ENCODE peak calls at places on chromosomes 7 and 10, in six cellular contexts. One of them, this sample, is unnamed.

GRCh38 chr7:81769891-81770818 is at the start of gene HGF:
- DNase-seq in A549: no peak
- DNase-seq in PC-3: peak
- DNase-seq in GM12865: no peak
- DNase-seq in cardiac fibroblast: peak
- DNase-seq in BE2C: peak
- DNase-seq in this sample: no peak

GRCh38 chr10:95208702-95209391 is 14.8 kb downstream of the ACSM6 start:
- DNase-seq in A549: peak
- DNase-seq in BE2C: no peak
- DNase-seq in PC-3: peak
- DNase-seq in cardiac fibroblast: peak
- DNase-seq in GM12865: no peak
- DNase-seq in this sample: peak

GRCh38 chr10:67477868-67478267 is 218.1 kb downstream of the CTNNA3 start:
- DNase-seq in A549: no peak
- DNase-seq in BE2C: no peak
- DNase-seq in GM12865: no peak
- DNase-seq in PC-3: no peak
- DNase-seq in cardiac fibroblast: no peak
- DNase-seq in this sample: no peak

GRCh38 chr10:58513189-58514101 is 773 bp downstream of the BICC1 start:
- DNase-seq in GM12865: no peak
- DNase-seq in A549: peak
- DNase-seq in PC-3: peak
- DNase-seq in cardiac fibroblast: peak
- DNase-seq in BE2C: peak
- DNase-seq in this sample: peak

GRCh38 chr10:43234471-43235041 is 32.3 kb downstream of the RASGEF1A start:
- DNase-seq in cardiac fibroblast: no peak
- DNase-seq in A549: no peak
- DNase-seq in BE2C: peak
- DNase-seq in GM12865: no peak
- DNase-seq in PC-3: no peak
- DNase-seq in this sample: no peak

GRCh38 chr10:4303045-4303444 is 518.0 kb upstream of the KLF6 start:
- DNase-seq in PC-3: no peak
- DNase-seq in GM12865: no peak
- DNase-seq in cardiac fibroblast: peak
- DNase-seq in A549: no peak
- DNase-seq in BE2C: no peak
- DNase-seq in this sample: no peak

GRCh38 chr7:103996017-103996551 is 6.6 kb upstream of the RELN start:
- DNase-seq in cardiac fibroblast: no peak
- DNase-seq in PC-3: no peak
- DNase-seq in GM12865: no peak
- DNase-seq in A549: no peak
- DNase-seq in BE2C: no peak
- DNase-seq in this sample: no peak

GRCh38 chr7:124720195-124720594 is 45.4 kb downstream of the GPR37 start:
- DNase-seq in BE2C: no peak
- DNase-seq in A549: no peak
- DNase-seq in cardiac fibroblast: no peak
- DNase-seq in PC-3: peak
- DNase-seq in GM12865: no peak
- DNase-seq in this sample: peak

GRCh38 chr10:57972783-57973182 is 294.9 kb downstream of the IPMK start:
- DNase-seq in A549: no peak
- DNase-seq in GM12865: no peak
- DNase-seq in BE2C: no peak
- DNase-seq in cardiac fibroblast: no peak
- DNase-seq in PC-3: no peak
- DNase-seq in this sample: no peak

GRCh38 chr7:1608318-1608717 is 38.5 kb upstream of the PSMG3 start:
- DNase-seq in GM12865: no peak
- DNase-seq in cardiac fibroblast: no peak
- DNase-seq in A549: no peak
- DNase-seq in PC-3: no peak
- DNase-seq in BE2C: no peak
- DNase-seq in this sample: no peak

GRCh38 chr7:1607686-1608085 is 37.9 kb upstream of the PSMG3 start:
- DNase-seq in cardiac fibroblast: no peak
- DNase-seq in A549: no peak
- DNase-seq in PC-3: no peak
- DNase-seq in BE2C: no peak
- DNase-seq in GM12865: no peak
- DNase-seq in this sample: no peak

GRCh38 chr7:1610678-1611302 is 41.0 kb upstream of the PSMG3 start:
- DNase-seq in A549: no peak
- DNase-seq in cardiac fibroblast: no peak
- DNase-seq in PC-3: no peak
- DNase-seq in GM12865: no peak
- DNase-seq in BE2C: no peak
- DNase-seq in this sample: peak

GRCh38 chr7:1611708-1612241 is 41.9 kb upstream of the PSMG3 start:
- DNase-seq in PC-3: peak
- DNase-seq in BE2C: no peak
- DNase-seq in GM12865: no peak
- DNase-seq in cardiac fibroblast: peak
- DNase-seq in A549: peak
- DNase-seq in this sample: peak

DNA sequence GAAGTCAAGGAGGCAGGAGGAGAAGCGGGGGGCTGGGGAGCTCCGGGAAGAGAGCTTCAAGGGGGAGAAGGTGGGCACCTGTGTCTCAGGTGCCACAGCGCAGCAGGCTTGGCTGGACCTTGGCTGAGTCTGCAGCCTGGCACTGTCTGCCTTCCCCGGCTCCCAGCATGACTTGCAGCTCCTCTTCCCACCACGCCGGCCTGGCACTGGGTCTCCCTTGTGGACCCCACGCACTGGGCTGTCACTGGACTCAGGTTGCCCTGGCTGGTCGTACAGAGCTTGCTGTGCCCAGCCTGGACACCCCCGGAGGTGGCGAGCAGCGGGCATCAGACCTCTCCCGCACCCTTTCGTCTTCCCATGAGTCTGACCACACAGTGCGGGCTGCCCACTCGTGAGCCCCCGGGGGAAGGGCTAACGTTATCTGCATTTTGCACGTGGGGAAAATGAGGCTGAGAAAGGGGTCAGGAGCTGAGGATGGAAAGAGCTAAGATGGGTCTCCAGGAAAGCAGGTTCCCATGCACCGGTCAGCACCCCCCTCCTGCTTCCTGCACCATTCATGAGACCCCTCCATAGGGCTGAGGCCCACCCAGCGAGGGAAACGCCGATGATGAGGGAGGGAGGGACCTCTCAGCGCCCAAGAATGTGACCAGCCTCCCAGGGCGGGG is 40.3 kb upstream of the PSMG3 start:
- DNase-seq in A549: no peak
- DNase-seq in BE2C: no peak
- DNase-seq in cardiac fibroblast: no peak
- DNase-seq in PC-3: no peak
- DNase-seq in GM12865: no peak
- DNase-seq in this sample: no peak
- TF ChIP-seq CTCF in A549: no peak
- TF ChIP-seq CTCF in BE2C: no peak
- TF ChIP-seq CTCF in cardiac fibroblast: no peak
- TF ChIP-seq CTCF in PC-3: no peak
- TF ChIP-seq CTCF in GM12865: no peak
- TF ChIP-seq CTCF in this sample: no peak

DNA sequence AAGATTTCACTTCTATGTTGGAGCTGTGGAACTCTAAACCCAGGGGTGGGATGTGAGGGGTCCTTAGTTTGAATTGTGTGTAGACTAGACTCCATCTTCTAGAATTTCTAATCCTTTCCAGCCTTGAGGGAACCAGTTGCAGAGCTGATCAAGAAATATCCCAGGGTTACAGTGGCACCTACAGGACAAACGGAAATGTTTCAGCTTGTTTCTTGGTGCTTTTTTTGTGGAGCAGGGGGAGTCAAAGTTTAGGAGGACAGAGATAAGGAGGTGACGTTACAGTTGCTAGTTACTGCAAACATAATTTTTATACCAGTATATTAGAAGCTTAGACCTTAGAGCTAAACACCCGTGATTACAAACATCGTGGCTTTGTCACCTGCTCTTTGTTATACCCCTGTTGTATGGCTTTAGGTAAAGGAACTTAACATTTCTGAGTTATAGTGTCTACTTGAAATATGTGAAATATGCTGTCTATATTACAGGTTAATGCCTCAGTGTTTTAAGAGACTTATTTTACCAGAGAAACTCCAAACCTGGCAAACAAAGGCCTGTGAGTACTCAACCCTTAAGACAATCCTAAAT is 84.5 kb upstream of the DYNC1I1 start:
- DNase-seq in BE2C: peak
- DNase-seq in A549: peak
- DNase-seq in cardiac fibroblast: peak
- DNase-seq in PC-3: peak
- DNase-seq in GM12865: peak
- DNase-seq in this sample: peak
- TF ChIP-seq CTCF in BE2C: peak
- TF ChIP-seq CTCF in A549: peak
- TF ChIP-seq CTCF in cardiac fibroblast: peak
- TF ChIP-seq CTCF in PC-3: peak
- TF ChIP-seq CTCF in GM12865: peak
- TF ChIP-seq CTCF in this sample: peak

DNA sequence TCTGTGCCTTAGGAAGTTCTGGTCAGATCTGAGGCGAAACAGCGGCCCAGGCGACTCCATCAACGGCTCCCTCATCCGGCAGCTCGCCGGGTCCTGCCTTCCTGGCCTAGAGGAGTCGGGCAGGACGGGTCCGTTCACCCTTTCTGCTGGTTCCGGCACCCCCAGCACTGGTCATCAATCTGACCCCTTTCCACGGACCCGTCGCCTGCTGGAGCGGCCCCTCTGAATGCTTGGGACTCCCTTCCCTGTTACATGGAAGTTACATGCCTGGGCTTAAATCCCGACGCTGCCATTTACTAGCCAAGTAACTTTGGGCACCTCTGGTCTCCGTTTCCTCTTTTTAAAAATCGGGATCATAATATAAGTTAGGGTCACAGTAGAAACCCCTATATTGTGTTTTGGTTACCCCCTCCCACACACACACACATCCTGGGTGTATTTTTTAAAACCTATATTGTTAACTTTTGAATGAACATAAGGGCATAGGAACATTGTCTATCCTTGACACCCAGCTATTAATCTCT is 607 bp upstream of the GGCT start:
- DNase-seq in A549: no peak
- DNase-seq in PC-3: no peak
- DNase-seq in cardiac fibroblast: no peak
- DNase-seq in BE2C: no peak
- DNase-seq in GM12865: no peak
- DNase-seq in this sample: no peak
- TF ChIP-seq CTCF in A549: no peak
- TF ChIP-seq CTCF in PC-3: no peak
- TF ChIP-seq CTCF in cardiac fibroblast: no peak
- TF ChIP-seq CTCF in BE2C: no peak
- TF ChIP-seq CTCF in GM12865: no peak
- TF ChIP-seq CTCF in this sample: no peak

DNA sequence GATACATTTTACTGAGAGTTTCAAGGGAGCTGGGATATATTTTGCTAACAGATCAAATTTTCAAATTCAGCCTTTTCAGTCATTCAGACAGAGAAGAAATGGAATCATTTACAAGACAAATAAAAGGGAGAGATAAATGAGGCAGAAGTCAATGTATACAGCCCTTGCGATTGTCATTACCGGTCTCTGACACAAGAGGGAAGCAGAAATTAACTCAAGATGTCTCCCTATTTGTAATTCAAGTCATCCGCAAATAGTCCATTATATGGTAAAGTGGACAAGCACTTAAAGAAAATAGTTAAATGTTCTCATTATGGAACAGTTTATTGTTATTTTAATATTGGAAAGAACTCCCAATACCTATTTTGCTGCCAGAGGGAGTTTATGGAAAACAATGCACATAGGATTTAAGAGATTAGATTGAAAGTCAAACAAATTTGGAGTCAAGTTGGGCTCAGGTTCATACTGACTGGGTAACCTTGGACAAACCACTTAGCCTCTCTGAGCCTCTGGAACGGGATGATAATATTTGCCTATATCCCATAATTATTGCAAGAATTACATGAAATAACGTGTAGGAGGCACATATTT is 89.3 kb upstream of the PRKCQ start:
- DNase-seq in BE2C: no peak
- DNase-seq in cardiac fibroblast: peak
- DNase-seq in A549: peak
- DNase-seq in GM12865: peak
- DNase-seq in PC-3: peak
- DNase-seq in this sample: peak
- TF ChIP-seq CTCF in BE2C: peak
- TF ChIP-seq CTCF in cardiac fibroblast: peak
- TF ChIP-seq CTCF in A549: peak
- TF ChIP-seq CTCF in GM12865: peak
- TF ChIP-seq CTCF in PC-3: peak
- TF ChIP-seq CTCF in this sample: peak

GRCh38 chr10:88880287-88881094 is 446 bp downstream of the STAMBPL1 start:
- DNase-seq in PC-3: peak
- DNase-seq in GM12865: peak
- DNase-seq in cardiac fibroblast: peak
- DNase-seq in A549: peak
- DNase-seq in BE2C: peak
- DNase-seq in this sample: peak
- TF ChIP-seq CTCF in PC-3: no peak
- TF ChIP-seq CTCF in GM12865: peak
- TF ChIP-seq CTCF in cardiac fibroblast: peak
- TF ChIP-seq CTCF in A549: peak
- TF ChIP-seq CTCF in BE2C: peak
- TF ChIP-seq CTCF in this sample: no peak

GRCh38 chr7:72751978-72752377 is 76.0 kb downstream of the TYW1B start:
- DNase-seq in GM12865: no peak
- DNase-seq in A549: no peak
- DNase-seq in PC-3: no peak
- DNase-seq in cardiac fibroblast: peak
- DNase-seq in BE2C: peak
- DNase-seq in this sample: no peak
- TF ChIP-seq CTCF in GM12865: no peak
- TF ChIP-seq CTCF in A549: no peak
- TF ChIP-seq CTCF in PC-3: peak
- TF ChIP-seq CTCF in cardiac fibroblast: peak
- TF ChIP-seq CTCF in BE2C: peak
- TF ChIP-seq CTCF in this sample: no peak

DNA sequence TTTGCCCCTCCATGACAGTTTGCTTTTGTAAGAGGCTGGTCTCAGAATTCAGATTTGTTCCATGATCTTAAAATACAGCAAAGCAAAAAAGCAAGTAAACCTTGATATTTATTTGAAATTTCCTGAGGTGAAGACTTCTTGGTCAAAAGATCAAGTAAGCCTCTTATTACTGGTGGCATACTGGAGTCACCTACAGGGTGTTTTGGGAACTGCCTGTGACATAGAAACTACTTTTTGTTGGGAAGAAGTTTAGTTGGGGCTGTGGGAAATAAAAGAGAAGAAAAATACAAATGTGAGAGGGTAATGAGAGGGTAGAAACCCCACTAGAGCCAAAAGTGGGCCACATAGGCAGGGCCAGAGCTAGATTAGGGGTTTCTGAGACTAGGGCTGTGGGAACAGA is 217.9 kb downstream of the OTUD1 start:
- DNase-seq in PC-3: peak
- DNase-seq in cardiac fibroblast: no peak
- DNase-seq in GM12865: peak
- DNase-seq in BE2C: no peak
- DNase-seq in A549: no peak
- DNase-seq in this sample: peak
- TF ChIP-seq CTCF in PC-3: peak
- TF ChIP-seq CTCF in cardiac fibroblast: peak
- TF ChIP-seq CTCF in GM12865: peak
- TF ChIP-seq CTCF in BE2C: peak
- TF ChIP-seq CTCF in A549: no peak
- TF ChIP-seq CTCF in this sample: peak